ENCODE peak calls at places on chromosomes 7 and 10, in five cellular contexts. Q is CD8-positive, alpha-beta memory T cell; O is H1; A is adipocyte; H is neuronal stem cell. G is an unnamed sample. For H3K9me3, the result is how much of the 10 kb centered on the place peaks cover.

GRCh38 chr10:132684164-132684891 is 101.6 kb downstream of the NKX6-2 start:
- DNase-seq in A (no peak), H (no peak), O (no peak), Q (peak), G (no peak)

GRCh38 chr10:128073880-128074279 is 52.3 kb downstream of the MKI67 start:
- DNase-seq in Q (no peak), O (no peak), A (no peak), H (no peak), G (no peak)

GRCh38 chr7:106048621-106049020 is 63.5 kb downstream of the SYPL1 start:
- DNase-seq in O (no peak), Q (no peak), A (no peak), H (no peak), G (no peak)

GRCh38 chr10:46549171-46550075 is 7.0 kb downstream of the GPRIN2 start:
- DNase-seq in H (no peak), Q (peak), A (no peak), O (peak), G (peak)

GRCh38 chr7:140273417-140273816 is 96.6 kb upstream of the KDM7A start:
- DNase-seq in Q (no peak), A (no peak), O (no peak), H (no peak), G (no peak)

GRCh38 chr10:62792261-62792660 is 12.3 kb upstream of the ADO start:
- DNase-seq in O (no peak), H (no peak), Q (no peak), A (no peak), G (no peak)

GRCh38 chr7:41244246-41244645 is 458.6 kb downstream of the INHBA start:
- DNase-seq in O (no peak), A (no peak), Q (no peak), H (no peak), G (no peak)

GRCh38 chr7:109663806-109664205 is 1094.1 kb downstream of the DNAJB9 start:
- DNase-seq in Q (no peak), H (no peak), O (no peak), A (no peak), G (no peak)

GRCh38 chr10:69506834-69507643 is 55.8 kb downstream of the TSPAN15 start:
- DNase-seq in A (no peak), O (no peak), H (no peak), Q (no peak), G (no peak)

GRCh38 chr10:119333146-119333792 is 125.9 kb downstream of the GRK5 start:
- DNase-seq in A (no peak), O (no peak), H (no peak), Q (peak), G (no peak)

GRCh38 chr7:151426486-151426905 is 13.4 kb downstream of the CRYGN start:
- DNase-seq in A (peak), Q (no peak), O (no peak), H (no peak), G (no peak)

GRCh38 chr7:101099969-101100781 is 14.9 kb downstream of the TRIM56 start:
- DNase-seq in H (peak), Q (no peak), O (peak), A (peak), G (peak)

GRCh38 chr10:17644485-17644964 is 574 bp downstream of the STAM start:
- DNase-seq in H (no peak), A (no peak), O (no peak), Q (no peak), G (peak)

GRCh38 chr10:35506741-35507140 is 98.4 kb upstream of the GJD4 start:
- DNase-seq in H (no peak), A (no peak), O (no peak), Q (no peak), G (no peak)

GRCh38 chr7:156903232-156903909 is 10.4 kb upstream of the LMBR1 start:
- DNase-seq in A (no peak), Q (peak), H (no peak), O (no peak), G (no peak)

GRCh38 chr10:92880233-92880861 is 32.0 kb downstream of the EXOC6 start:
- DNase-seq in A (peak), Q (no peak), O (no peak), H (peak), G (peak)

GRCh38 chr10:3780056-3780765 is 4.8 kb downstream of the KLF6 start:
- DNase-seq in Q (peak), A (peak), H (no peak), O (no peak), G (no peak)

GRCh38 chr7:32070406-32071360 is at the start of gene PDE1C:
- DNase-seq in A (peak), Q (no peak), O (peak), H (peak), G (no peak)

GRCh38 chr7:158273138-158273651 is 314.4 kb downstream of the PTPRN2 start:
- DNase-seq in H (no peak), O (no peak), Q (no peak), A (no peak), G (no peak)

GRCh38 chr7:158271646-158272045 is 316.0 kb downstream of the PTPRN2 start:
- DNase-seq in Q (no peak), O (no peak), A (no peak), H (no peak), G (no peak)

GRCh38 chr7:158270856-158271413 is 316.7 kb downstream of the PTPRN2 start:
- DNase-seq in H (no peak), A (no peak), Q (peak), O (no peak), G (no peak)

GRCh38 chr7:158272091-158272490 is 315.5 kb downstream of the PTPRN2 start:
- DNase-seq in Q (no peak), H (no peak), O (no peak), A (no peak), G (no peak)

DNA sequence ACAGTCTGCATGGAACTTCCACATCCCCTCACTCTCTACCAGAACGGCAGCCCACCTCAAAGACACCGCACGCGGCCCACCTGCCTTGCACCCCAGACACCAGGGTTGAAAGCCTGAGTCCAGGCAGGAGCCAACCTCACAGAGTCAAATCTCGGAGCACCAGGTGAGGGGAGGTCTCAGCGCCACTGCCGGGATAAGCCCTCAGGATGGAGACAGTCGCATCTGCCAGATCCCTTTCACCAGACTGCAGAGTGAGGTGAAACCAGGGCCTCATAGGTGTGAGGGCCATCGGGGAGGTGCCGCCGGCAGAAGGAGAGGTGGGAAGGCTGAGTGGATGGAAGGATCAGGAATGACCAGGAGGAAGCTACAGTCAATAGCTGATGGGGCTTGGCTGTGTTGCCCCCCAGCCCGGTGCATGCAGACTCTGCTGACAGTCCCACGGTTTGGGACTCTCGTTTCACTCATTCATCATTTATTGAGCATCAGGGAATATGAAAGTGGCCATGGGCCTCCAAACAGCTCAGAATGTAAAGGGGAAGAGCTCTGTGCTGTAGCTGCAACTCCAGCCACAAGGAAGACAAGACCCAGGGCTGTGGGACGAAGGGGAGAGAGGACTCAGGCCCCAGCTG is 315.0 kb downstream of the PTPRN2 start:
- DNase-seq in A (no peak), O (no peak), Q (peak), H (no peak), G (no peak)
- H3K9me3 ChIP-seq in A (under half), O (half or more), Q (under half), H (under half), G (under half)

GRCh38 chr7:155813791-155814568 is 1.7 kb upstream of the SHH start:
- DNase-seq in A (no peak), H (no peak), Q (no peak), O (no peak), G (no peak)

GRCh38 chr7:155811560-155811894 is 736 bp downstream of the SHH start:
- DNase-seq in H (no peak), O (no peak), A (no peak), Q (no peak), G (no peak)

GRCh38 chr7:155810607-155811559 is 1.4 kb downstream of the SHH start:
- DNase-seq in H (no peak), Q (no peak), O (no peak), A (no peak), G (no peak)

GRCh38 chr7:155813125-155813524 is 862 bp upstream of the SHH start:
- DNase-seq in H (no peak), O (no peak), A (no peak), Q (no peak), G (no peak)

GRCh38 chr7:155811895-155812761 is at the start of gene SHH:
- DNase-seq in H (no peak), Q (no peak), A (peak), O (no peak), G (no peak)
- H3K4me3 ChIP-seq in H (no peak), Q (no peak), A (peak), O (no peak), G (no peak)

DNA sequence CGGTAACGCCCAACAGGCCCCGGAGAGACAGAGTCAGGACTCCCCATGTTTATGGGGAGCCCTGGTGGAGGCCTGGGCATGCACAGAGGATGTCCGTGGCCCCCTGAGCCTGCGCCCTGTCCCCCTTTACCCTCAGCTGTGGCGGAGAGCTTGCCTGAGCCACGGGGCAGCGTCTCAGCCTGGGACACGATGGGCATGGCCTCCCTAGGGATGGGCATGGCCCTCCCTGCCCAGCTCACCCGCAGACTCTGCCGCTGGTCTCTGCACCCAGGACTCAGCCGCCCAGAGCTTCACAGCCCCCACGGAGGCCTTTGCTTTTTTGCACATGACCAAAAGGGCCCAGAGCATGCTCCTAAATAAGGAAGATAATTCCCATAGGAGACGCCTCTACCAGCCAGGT is 394.2 kb downstream of the PTPRN2 start:
- DNase-seq in H (no peak), Q (no peak), A (no peak), O (no peak), G (no peak)
- H3K9me3 ChIP-seq in H (under half), Q (under half), A (under half), O (half or more), G (under half)

DNA sequence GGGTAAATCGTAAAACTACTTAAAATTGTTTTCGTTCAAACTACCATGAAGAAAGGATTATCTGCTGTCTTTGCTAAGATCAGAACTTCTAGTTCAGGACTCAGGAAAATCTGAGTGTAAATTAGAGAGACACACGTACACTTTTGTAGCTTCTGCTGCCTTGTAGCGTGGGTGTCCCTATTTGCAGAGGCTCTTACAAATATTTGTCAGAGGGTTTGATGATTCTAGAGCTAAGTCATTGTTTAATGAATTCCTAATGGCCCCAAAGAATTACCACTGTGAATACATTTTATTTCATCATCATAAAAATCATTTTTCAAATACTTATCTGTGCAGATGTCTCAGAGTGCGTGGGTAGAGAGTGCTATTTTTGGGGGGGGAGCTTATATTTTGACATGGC is 314.9 kb downstream of the LRMDA start:
- DNase-seq in A (no peak), H (no peak), Q (no peak), O (no peak), G (no peak)
- H3K4me3 ChIP-seq in A (no peak), H (no peak), Q (no peak), O (no peak), G (no peak)

DNA sequence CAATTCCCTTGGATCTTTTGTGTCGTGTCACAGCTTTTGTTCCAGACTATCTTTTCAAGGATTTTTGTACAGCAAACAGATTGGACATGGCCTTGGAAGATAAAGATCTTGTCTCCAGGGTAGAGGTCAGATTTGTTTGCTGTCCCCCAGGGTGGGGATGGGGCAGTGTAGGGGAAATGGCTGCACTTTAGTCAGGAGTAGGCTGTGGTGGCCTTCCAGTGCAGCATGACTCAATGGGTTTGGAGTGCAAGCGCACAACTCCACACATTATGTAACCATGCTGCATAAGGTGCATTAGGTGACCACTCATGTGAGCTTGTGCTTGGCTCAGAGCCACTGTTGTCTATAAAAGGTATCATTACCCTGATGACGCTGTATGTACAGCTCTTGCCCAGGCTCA is 23.9 kb upstream of the ADAMTS14 start:
- DNase-seq in A (no peak), H (no peak), Q (no peak), O (no peak), G (no peak)
- H3K9me3 ChIP-seq in A (under half), H (under half), Q (under half), O (under half), G (under half)

GRCh38 chr7:2785071-2785500 is 59.0 kb downstream of the GNA12 start:
- DNase-seq in H (no peak), Q (no peak), A (peak), O (no peak), G (no peak)
- H3K4me3 ChIP-seq in H (no peak), Q (no peak), A (no peak), O (no peak), G (no peak)

DNA sequence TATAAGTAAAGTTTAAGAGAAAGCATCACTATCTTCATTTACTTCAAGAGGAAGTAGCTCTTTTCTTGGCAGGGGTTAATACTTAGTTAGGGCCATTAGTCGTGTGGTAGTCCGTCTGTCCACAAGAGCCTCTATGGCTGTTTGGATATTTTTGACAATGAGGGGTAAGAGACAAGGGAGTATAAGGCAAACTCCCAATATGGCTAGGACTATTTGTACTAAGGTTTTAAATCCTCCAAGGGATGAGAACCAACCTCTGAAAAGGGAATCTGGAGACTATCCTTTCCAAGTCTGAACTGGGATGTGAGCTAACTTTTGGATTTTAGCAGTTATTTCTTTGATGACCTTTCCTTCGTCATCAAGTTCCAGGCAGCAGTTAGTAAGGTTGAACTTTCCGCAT is at the start of gene ZNF117:
- DNase-seq in H (no peak), A (no peak), O (no peak), Q (no peak), G (no peak)
- H3K9me3 ChIP-seq in H (half or more), A (under half), O (under half), Q (under half), G (under half)

GRCh38 chr7:95594185-95594584 is 2.1 kb downstream of the PDK4 start:
- DNase-seq in A (no peak), H (no peak), Q (no peak), O (no peak), G (no peak)
- H3K4me3 ChIP-seq in A (peak), H (no peak), Q (no peak), O (no peak), G (no peak)

DNA sequence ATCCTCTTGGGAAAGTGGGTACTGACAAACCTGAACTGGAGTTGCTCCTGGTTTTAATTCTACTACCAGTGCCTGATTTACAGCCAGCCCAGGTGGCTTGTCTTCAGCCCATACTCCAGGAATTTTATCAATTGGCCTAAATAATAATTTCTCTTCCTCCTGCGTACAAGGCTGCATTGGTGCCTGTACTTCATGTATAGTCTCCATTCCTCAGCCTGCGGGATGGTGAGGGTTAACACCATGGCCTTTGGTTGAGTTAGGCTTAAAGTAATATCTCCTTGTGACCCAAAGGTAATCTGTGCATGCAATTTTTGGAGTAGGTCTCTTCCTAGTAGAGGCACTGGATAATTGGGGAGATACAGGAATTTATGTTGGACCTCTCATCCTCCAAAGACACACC is 5.5 kb upstream of the ZNF117 start:
- DNase-seq in O (no peak), Q (no peak), H (no peak), A (no peak), G (no peak)
- H3K9me3 ChIP-seq in O (half or more), Q (under half), H (half or more), A (under half), G (under half)

G was measured in BE2C.